ENCODE peak calls at places on chromosomes 4 and X, in seven cellular contexts. Y, G, S, R, L, E and N are unnamed samples.

GRCh38 chrX:10756365-10756915 is 136.1 kb upstream of the MID1 start:
- DNase-seq in Y (peak; percentile 20), G (no peak), S (no peak), R (peak; percentile 88), L (no peak), E (no peak), N (no peak)

GRCh38 chr4:127698789-127699200 is 31.4 kb upstream of the SLC25A31 start:
- DNase-seq in Y (no peak), G (no peak), S (no peak), R (peak; percentile 89), L (no peak), E (no peak), N (no peak)

GRCh38 chr4:71270901-71271300 is 67.9 kb upstream of the SLC4A4 start:
- DNase-seq in Y (no peak), G (no peak), S (peak; percentile 15), R (peak; percentile 47), L (no peak), E (no peak), N (peak; percentile 35)

GRCh38 chrX:129787336-129788055 is 7.7 kb downstream of the SASH3 start:
- DNase-seq in Y (no peak), G (no peak), S (no peak), R (no peak), L (no peak), E (no peak), N (no peak)

GRCh38 chr4:8556341-8557150 is 23.6 kb upstream of the GPR78 start:
- DNase-seq in Y (no peak), G (peak; percentile 16), S (no peak), R (peak; percentile 3), L (no peak), E (no peak), N (no peak)

GRCh38 chr4:10184501-10184938 is 67.9 kb upstream of the WDR1 start:
- DNase-seq in Y (no peak), G (no peak), S (no peak), R (no peak), L (no peak), E (no peak), N (no peak)

GRCh38 chr4:108120789-108121188 is 47.9 kb downstream of the LEF1 start:
- DNase-seq in Y (no peak), G (no peak), S (no peak), R (no peak), L (no peak), E (no peak), N (no peak)

GRCh38 chr4:102684605-102685052 is 76.1 kb downstream of the MANBA start:
- DNase-seq in Y (no peak), G (no peak), S (no peak), R (peak; percentile 59), L (no peak), E (no peak), N (no peak)

GRCh38 chr4:53712326-53712725 is 121.0 kb upstream of the LNX1 start:
- DNase-seq in Y (no peak), G (no peak), S (no peak), R (no peak), L (no peak), E (no peak), N (no peak)

GRCh38 chrX:23616361-23616760 is 50.9 kb upstream of the PRDX4 start:
- DNase-seq in Y (no peak), G (no peak), S (no peak), R (peak; percentile 45), L (no peak), E (no peak), N (no peak)

GRCh38 chr4:83207497-83208105 is 77.0 kb downstream of the COQ2 start:
- DNase-seq in Y (no peak), G (no peak), S (no peak), R (peak; percentile 83), L (no peak), E (no peak), N (no peak)

GRCh38 chr4:102809190-102809589 is 18.2 kb downstream of the UBE2D3 start:
- DNase-seq in Y (no peak), G (no peak), S (no peak), R (peak; percentile 29), L (no peak), E (no peak), N (no peak)

GRCh38 chrX:10506781-10507180 is 113.6 kb downstream of the MID1 start:
- DNase-seq in Y (no peak), G (no peak), S (no peak), R (peak; percentile 69), L (no peak), E (no peak), N (no peak)

GRCh38 chr4:179467890-179468289 is 2025.7 kb upstream of the AGA start:
- DNase-seq in Y (no peak), G (no peak), S (no peak), R (no peak), L (no peak), E (no peak), N (no peak)

GRCh38 chrX:31500920-31501319 is 429.1 kb upstream of the FTHL17 start:
- DNase-seq in Y (no peak), G (no peak), S (no peak), R (peak; percentile 51), L (no peak), E (no peak), N (no peak)

GRCh38 chr4:33297091-33297490 is 2576.9 kb downstream of the PCDH7 start:
- DNase-seq in Y (no peak), G (no peak), S (no peak), R (no peak), L (no peak), E (no peak), N (no peak)

GRCh38 chr4:122728781-122729330 is 3.6 kb upstream of the BBS12 start:
- DNase-seq in Y (no peak), G (no peak), S (no peak), R (peak; percentile 35), L (no peak), E (no peak), N (peak; percentile 7)

GRCh38 chr4:71400788-71401187 is 62.0 kb downstream of the SLC4A4 start:
- DNase-seq in Y (no peak), G (no peak), S (no peak), R (no peak), L (no peak), E (no peak), N (no peak)

GRCh38 chr4:156677136-156677535 is 294.5 kb downstream of the PDGFC start:
- DNase-seq in Y (no peak), G (no peak), S (peak; percentile 15), R (peak; percentile 65), L (no peak), E (no peak), N (peak; percentile 18)
- TF ChIP-seq CTCF in Y (no peak), G (no peak), S (peak; percentile 49), R (peak; percentile 43), L (no peak), E (no peak), N (peak; percentile 44)

GRCh38 chrX:86322913-86323312 is 174.7 kb downstream of the DACH2 start:
- DNase-seq in Y (no peak), G (no peak), S (no peak), R (no peak), L (no peak), E (no peak), N (no peak)
- TF ChIP-seq CTCF in Y (no peak), G (no peak), S (no peak), R (no peak), L (no peak), E (no peak), N (no peak)

DNA sequence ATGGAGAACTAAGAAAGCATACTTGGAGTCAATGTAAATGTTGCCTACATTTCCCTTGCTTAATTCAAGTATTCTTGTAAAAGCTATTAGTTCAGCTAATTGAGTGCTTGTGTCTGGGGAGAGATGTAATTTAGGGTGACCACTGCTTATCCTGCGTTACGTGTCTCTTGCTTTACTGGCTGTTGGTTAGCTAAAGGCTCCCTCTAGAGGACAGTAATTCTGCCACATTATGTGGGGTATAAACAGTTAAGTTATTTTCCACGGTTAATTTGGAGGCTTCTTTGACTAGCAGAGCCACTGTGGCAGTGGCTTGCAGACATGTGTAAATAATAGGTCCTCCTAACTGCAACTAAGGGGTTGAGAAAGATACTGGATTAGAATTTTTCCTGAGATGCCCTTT is 25.3 kb upstream of the NAF1 start:
- DNase-seq in Y (no peak), G (no peak), S (no peak), R (peak; percentile 11), L (no peak), E (no peak), N (no peak)
- TF ChIP-seq CTCF in Y (no peak), G (no peak), S (peak; percentile 41), R (peak; percentile 16), L (no peak), E (no peak), N (no peak)

GRCh38 chr4:98113005-98113404 is 30.3 kb downstream of the STPG2 start:
- DNase-seq in Y (no peak), G (no peak), S (peak; percentile 37), R (peak; percentile 42), L (no peak), E (no peak), N (peak; percentile 15)
- TF ChIP-seq CTCF in Y (peak; percentile 5), G (no peak), S (peak; percentile 56), R (peak; percentile 37), L (no peak), E (no peak), N (no peak)